ENCODE peak calls at places on chromosomes 16 and 17, in eight cellular contexts. G, Q, T, H, J, C, M and Y are unnamed samples.
A peak's percentile ranks its signal among the peaks of the same experiment; 100 is the strongest.

GRCh38 chr16:69107311-69107962 is 2.0 kb downstream of the HAS3 start:
- DNase-seq in G (no peak), Q (peak; percentile 10), T (no peak), H (no peak), J (peak; percentile 40), C (no peak), M (peak; percentile 32), Y (no peak)

GRCh38 chr16:23840310-23840709 is 4.5 kb downstream of the PRKCB start:
- DNase-seq in G (no peak), Q (no peak), T (no peak), H (no peak), J (no peak), C (no peak), M (no peak), Y (no peak)

GRCh38 chr17:31401456-31402254 is 10.2 kb downstream of the RAB11FIP4 start:
- DNase-seq in G (no peak), Q (no peak), T (no peak), H (no peak), J (no peak), C (no peak), M (no peak), Y (no peak)

GRCh38 chr17:45770632-45771472 is 13.3 kb upstream of the CRHR1 start:
- DNase-seq in G (no peak), Q (no peak), T (no peak), H (no peak), J (no peak), C (no peak), M (no peak), Y (no peak)

GRCh38 chr17:72334205-72334604 is 213.4 kb downstream of the SOX9 start:
- DNase-seq in G (no peak), Q (no peak), T (peak; percentile 70), H (no peak), J (no peak), C (peak; percentile 60), M (no peak), Y (no peak)

GRCh38 chr16:81106826-81107503 is 10.8 kb upstream of the GCSH start:
- DNase-seq in G (no peak), Q (no peak), T (no peak), H (no peak), J (no peak), C (no peak), M (no peak), Y (no peak)

GRCh38 chr16:68019167-68019680 is 3.5 kb upstream of the DPEP2NB start:
- DNase-seq in G (no peak), Q (no peak), T (no peak), H (no peak), J (no peak), C (no peak), M (no peak), Y (no peak)

GRCh38 chr16:84810518-84811273 is 9.1 kb upstream of the CRISPLD2 start:
- DNase-seq in G (no peak), Q (no peak), T (no peak), H (no peak), J (no peak), C (no peak), M (no peak), Y (no peak)

GRCh38 chr17:39652635-39653315 is 12.4 kb upstream of the TCAP start:
- DNase-seq in G (no peak), Q (no peak), T (no peak), H (no peak), J (peak; percentile 66), C (no peak), M (no peak), Y (no peak)

GRCh38 chr17:56488800-56489199 is 104.7 kb upstream of the NOG start:
- DNase-seq in G (no peak), Q (no peak), T (no peak), H (no peak), J (no peak), C (no peak), M (no peak), Y (no peak)
- H3K4me3 ChIP-seq in G (no peak overlapping the region), Q (no peak overlapping the region), T (no peak overlapping the region), H (no peak overlapping the region), J (no peak overlapping the region), C (no peak overlapping the region), M (no peak overlapping the region), Y (no peak overlapping the region)

GRCh38 chr17:4986951-4987766 is at the start of gene CAMTA2:
- DNase-seq in G (peak; percentile 85), Q (peak; percentile 82), T (peak; percentile 47), H (peak; percentile 89), J (peak; percentile 94), C (no peak), M (peak; percentile 94), Y (no peak)
- TF ChIP-seq CTCF in G (peak; percentile 89), Q (peak; percentile 79), T (peak; percentile 52), H (peak; percentile 76), J (peak; percentile 70), C (peak; percentile 62), M (peak; percentile 74), Y (peak; percentile 70)

GRCh38 chr16:49528035-49528434 is 154.4 kb downstream of the C16orf78 start:
- DNase-seq in G (no peak), Q (no peak), T (peak; percentile 1), H (no peak), J (peak; percentile 18), C (no peak), M (no peak), Y (peak; percentile 4)
- H3K4me3 ChIP-seq in G (no peak overlapping the region), Q (no peak overlapping the region), T (peak overlapping the region; percentile 24), H (peak overlapping the region; percentile 52), J (no peak overlapping the region), C (peak overlapping the region; percentile 29), M (peak overlapping the region; percentile 47), Y (no peak overlapping the region)

GRCh38 chr17:54749157-54749556 is 151.5 kb upstream of the TOM1L1 start:
- DNase-seq in G (no peak), Q (no peak), T (no peak), H (no peak), J (no peak), C (no peak), M (no peak), Y (no peak)
- TF ChIP-seq CTCF in G (no peak), Q (no peak), T (no peak), H (no peak), J (no peak), C (no peak), M (no peak), Y (peak; percentile 29)

GRCh38 chr17:29158515-29159275 is 21.5 kb downstream of the MYO18A start:
- DNase-seq in G (no peak), Q (peak; percentile 84), T (peak; percentile 56), H (no peak), J (no peak), C (peak; percentile 60), M (no peak), Y (no peak)
- H3K4me3 ChIP-seq in G (no peak overlapping the region), Q (no peak overlapping the region), T (no peak overlapping the region), H (no peak overlapping the region), J (no peak overlapping the region), C (peak overlapping the region; percentile 10), M (no peak overlapping the region), Y (no peak overlapping the region)